ENCODE peak calls at places on chromosomes 5 and 9, in five cellular contexts. One of them, this sample, is unnamed.
A peak's percentile ranks its signal among the peaks of the same experiment; 100 is the strongest.

GRCh38 chr5:93342563-93343061 is 238.4 kb downstream of the NR2F1-AS1 start:
- DNase-seq in astrocyte of the cerebellum: no peak
- DNase-seq in left ventricle myocardium inferior: no peak
- DNase-seq in pancreas: no peak
- DNase-seq in cardiac fibroblast: no peak
- DNase-seq in this sample: no peak

GRCh38 chr5:57499262-57500050 is 16.8 kb upstream of the ACTBL2 start:
- DNase-seq in astrocyte of the cerebellum: peak; percentile 42
- DNase-seq in left ventricle myocardium inferior: no peak
- DNase-seq in pancreas: no peak
- DNase-seq in cardiac fibroblast: peak; percentile 89
- DNase-seq in this sample: peak; percentile 69

GRCh38 chr9:20811872-20812271 is 127.8 kb downstream of the FOCAD start:
- DNase-seq in left ventricle myocardium inferior: no peak
- DNase-seq in cardiac fibroblast: no peak
- DNase-seq in astrocyte of the cerebellum: no peak
- DNase-seq in pancreas: no peak
- DNase-seq in this sample: peak; percentile 14

GRCh38 chr9:134495881-134496412 is 145.7 kb upstream of the COL5A1 start:
- DNase-seq in astrocyte of the cerebellum: no peak
- DNase-seq in cardiac fibroblast: no peak
- DNase-seq in pancreas: no peak
- DNase-seq in left ventricle myocardium inferior: no peak
- DNase-seq in this sample: no peak

GRCh38 chr9:117555964-117556629 is 141.2 kb upstream of the ASTN2 start:
- DNase-seq in astrocyte of the cerebellum: peak; percentile 8
- DNase-seq in left ventricle myocardium inferior: peak; percentile 22
- DNase-seq in pancreas: peak; percentile 65
- DNase-seq in cardiac fibroblast: peak; percentile 11
- DNase-seq in this sample: peak; percentile 79

GRCh38 chr5:80761176-80761575 is 106.4 kb upstream of the DHFR start:
- DNase-seq in astrocyte of the cerebellum: no peak
- DNase-seq in cardiac fibroblast: no peak
- DNase-seq in pancreas: no peak
- DNase-seq in left ventricle myocardium inferior: no peak
- DNase-seq in this sample: no peak

GRCh38 chr5:76689321-76690026 is 26.5 kb upstream of the F2R start:
- DNase-seq in astrocyte of the cerebellum: peak; percentile 88
- DNase-seq in cardiac fibroblast: peak; percentile 92
- DNase-seq in pancreas: no peak
- DNase-seq in left ventricle myocardium inferior: no peak
- DNase-seq in this sample: peak; percentile 57

GRCh38 chr9:5453673-5454072 is 3.3 kb downstream of the CD274 start:
- DNase-seq in astrocyte of the cerebellum: no peak
- DNase-seq in pancreas: no peak
- DNase-seq in left ventricle myocardium inferior: no peak
- DNase-seq in cardiac fibroblast: peak; percentile 58
- DNase-seq in this sample: no peak

GRCh38 chr5:54273715-54274114 is 36.7 kb downstream of the ARL15 start:
- DNase-seq in cardiac fibroblast: no peak
- DNase-seq in astrocyte of the cerebellum: no peak
- DNase-seq in pancreas: no peak
- DNase-seq in left ventricle myocardium inferior: no peak
- DNase-seq in this sample: no peak

GRCh38 chr9:99449726-99450125 is 227.6 kb downstream of the SEC61B start:
- DNase-seq in cardiac fibroblast: no peak
- DNase-seq in pancreas: no peak
- DNase-seq in left ventricle myocardium inferior: no peak
- DNase-seq in astrocyte of the cerebellum: no peak
- DNase-seq in this sample: no peak

GRCh38 chr9:136857606-136858412 is 5.7 kb downstream of the MAMDC4 start:
- DNase-seq in cardiac fibroblast: no peak
- DNase-seq in astrocyte of the cerebellum: no peak
- DNase-seq in left ventricle myocardium inferior: peak; percentile 14
- DNase-seq in pancreas: peak; percentile 75
- DNase-seq in this sample: no peak

GRCh38 chr9:121735065-121735791 is 83.8 kb downstream of the DAB2IP start:
- DNase-seq in pancreas: no peak
- DNase-seq in left ventricle myocardium inferior: no peak
- DNase-seq in cardiac fibroblast: peak; percentile 63
- DNase-seq in astrocyte of the cerebellum: peak; percentile 73
- DNase-seq in this sample: peak; percentile 73

GRCh38 chr9:21104787-21105186 is 27.0 kb upstream of the IFNB1 start:
- DNase-seq in astrocyte of the cerebellum: no peak
- DNase-seq in cardiac fibroblast: no peak
- DNase-seq in left ventricle myocardium inferior: no peak
- DNase-seq in pancreas: no peak
- DNase-seq in this sample: no peak

GRCh38 chr5:72433520-72433919 is 73.7 kb downstream of the ZNF366 start:
- DNase-seq in cardiac fibroblast: peak; percentile 33
- DNase-seq in left ventricle myocardium inferior: no peak
- DNase-seq in astrocyte of the cerebellum: no peak
- DNase-seq in pancreas: no peak
- DNase-seq in this sample: peak; percentile 47

GRCh38 chr9:69254223-69254622 is 70.8 kb upstream of the ENTREP1 start:
- DNase-seq in left ventricle myocardium inferior: no peak
- DNase-seq in astrocyte of the cerebellum: no peak
- DNase-seq in cardiac fibroblast: no peak
- DNase-seq in pancreas: no peak
- DNase-seq in this sample: no peak

GRCh38 chr9:8456327-8456726 is 656.7 kb upstream of the DMAC1 start:
- DNase-seq in cardiac fibroblast: peak; percentile 23
- DNase-seq in astrocyte of the cerebellum: no peak
- DNase-seq in pancreas: no peak
- DNase-seq in left ventricle myocardium inferior: no peak
- DNase-seq in this sample: peak; percentile 21

GRCh38 chr9:128995791-128996190 is 32.3 kb downstream of the SH3GLB2 start:
- DNase-seq in left ventricle myocardium inferior: no peak
- DNase-seq in astrocyte of the cerebellum: no peak
- DNase-seq in pancreas: no peak
- DNase-seq in cardiac fibroblast: peak; percentile 77
- DNase-seq in this sample: no peak

GRCh38 chr5:174599992-174600391 is 124.4 kb upstream of the MSX2 start:
- DNase-seq in pancreas: no peak
- DNase-seq in left ventricle myocardium inferior: no peak
- DNase-seq in astrocyte of the cerebellum: no peak
- DNase-seq in cardiac fibroblast: no peak
- DNase-seq in this sample: no peak

GRCh38 chr5:148687427-148687826 is 33.1 kb upstream of the HTR4 start:
- DNase-seq in left ventricle myocardium inferior: no peak
- DNase-seq in cardiac fibroblast: peak; percentile 21
- DNase-seq in pancreas: no peak
- DNase-seq in astrocyte of the cerebellum: no peak
- DNase-seq in this sample: peak; percentile 78

GRCh38 chr9:110316255-110316921 is 21.3 kb downstream of the TXNDC8 start:
- DNase-seq in astrocyte of the cerebellum: no peak
- DNase-seq in cardiac fibroblast: peak; percentile 30
- DNase-seq in pancreas: no peak
- DNase-seq in left ventricle myocardium inferior: no peak
- DNase-seq in this sample: no peak

GRCh38 chr5:181188700-181189362 is 16.2 kb downstream of the TRIM7 start:
- DNase-seq in left ventricle myocardium inferior: peak; percentile 57
- DNase-seq in astrocyte of the cerebellum: peak; percentile 50
- DNase-seq in pancreas: peak; percentile 63
- DNase-seq in cardiac fibroblast: peak; percentile 85
- DNase-seq in this sample: peak; percentile 91

GRCh38 chr9:37555786-37556185 is 20.4 kb downstream of the FBXO10 start:
- DNase-seq in pancreas: no peak
- DNase-seq in astrocyte of the cerebellum: peak; percentile 53
- DNase-seq in left ventricle myocardium inferior: no peak
- DNase-seq in cardiac fibroblast: peak; percentile 5
- DNase-seq in this sample: no peak

GRCh38 chr5:54037205-54037604 is 273.2 kb downstream of the ARL15 start:
- DNase-seq in astrocyte of the cerebellum: no peak
- DNase-seq in cardiac fibroblast: no peak
- DNase-seq in left ventricle myocardium inferior: no peak
- DNase-seq in pancreas: no peak
- DNase-seq in this sample: no peak

GRCh38 chr9:122426723-122427122 is 51.0 kb downstream of the OR1J1 start:
- DNase-seq in pancreas: no peak
- DNase-seq in left ventricle myocardium inferior: no peak
- DNase-seq in astrocyte of the cerebellum: no peak
- DNase-seq in cardiac fibroblast: peak; percentile 84
- DNase-seq in this sample: no peak

GRCh38 chr5:176545388-176545736 is 3.8 kb upstream of the CDHR2 start:
- DNase-seq in pancreas: no peak
- DNase-seq in cardiac fibroblast: no peak
- DNase-seq in left ventricle myocardium inferior: no peak
- DNase-seq in astrocyte of the cerebellum: no peak
- DNase-seq in this sample: no peak

GRCh38 chr9:136663311-136663679 is 579 bp downstream of the EGFL7 start:
- DNase-seq in left ventricle myocardium inferior: no peak
- DNase-seq in pancreas: no peak
- DNase-seq in astrocyte of the cerebellum: no peak
- DNase-seq in cardiac fibroblast: no peak
- DNase-seq in this sample: no peak

GRCh38 chr9:20692554-20692953 is 8.5 kb downstream of the FOCAD start:
- DNase-seq in left ventricle myocardium inferior: no peak
- DNase-seq in cardiac fibroblast: no peak
- DNase-seq in pancreas: no peak
- DNase-seq in astrocyte of the cerebellum: no peak
- DNase-seq in this sample: no peak

GRCh38 chr9:126591922-126592321 is 21.8 kb upstream of the LMX1B start:
- DNase-seq in pancreas: no peak
- DNase-seq in left ventricle myocardium inferior: no peak
- DNase-seq in cardiac fibroblast: no peak
- DNase-seq in astrocyte of the cerebellum: no peak
- DNase-seq in this sample: no peak

GRCh38 chr9:129481824-129482511 is 138.9 kb downstream of the C9orf50 start:
- DNase-seq in pancreas: peak; percentile 49
- DNase-seq in cardiac fibroblast: peak; percentile 67
- DNase-seq in astrocyte of the cerebellum: no peak
- DNase-seq in left ventricle myocardium inferior: peak; percentile 62
- DNase-seq in this sample: peak; percentile 38

GRCh38 chr9:34072868-34073590 is 24.3 kb upstream of the UBAP2 start:
- DNase-seq in pancreas: peak; percentile 63
- DNase-seq in cardiac fibroblast: peak; percentile 81
- DNase-seq in astrocyte of the cerebellum: peak; percentile 81
- DNase-seq in left ventricle myocardium inferior: no peak
- DNase-seq in this sample: peak; percentile 80

GRCh38 chr5:5182508-5183191 is 42.5 kb downstream of the ADAMTS16 start:
- DNase-seq in left ventricle myocardium inferior: no peak
- DNase-seq in astrocyte of the cerebellum: no peak
- DNase-seq in cardiac fibroblast: no peak
- DNase-seq in pancreas: no peak
- DNase-seq in this sample: no peak

GRCh38 chr5:9015937-9016270 is 530.0 kb downstream of the SEMA5A start:
- DNase-seq in pancreas: no peak
- DNase-seq in left ventricle myocardium inferior: no peak
- DNase-seq in cardiac fibroblast: peak; percentile 29
- DNase-seq in astrocyte of the cerebellum: no peak
- DNase-seq in this sample: no peak

GRCh38 chr9:134800791-134801339 is 79.7 kb upstream of the FCN2 start:
- DNase-seq in cardiac fibroblast: no peak
- DNase-seq in pancreas: no peak
- DNase-seq in left ventricle myocardium inferior: peak; percentile 59
- DNase-seq in astrocyte of the cerebellum: no peak
- DNase-seq in this sample: no peak

GRCh38 chr9:124139001-124139400 is 118.7 kb upstream of the NEK6 start:
- DNase-seq in left ventricle myocardium inferior: no peak
- DNase-seq in astrocyte of the cerebellum: no peak
- DNase-seq in pancreas: no peak
- DNase-seq in cardiac fibroblast: peak; percentile 91
- DNase-seq in this sample: peak; percentile 11

GRCh38 chr5:150571836-150572235 is 63.9 kb downstream of the NDST1 start:
- DNase-seq in pancreas: no peak
- DNase-seq in left ventricle myocardium inferior: no peak
- DNase-seq in astrocyte of the cerebellum: no peak
- DNase-seq in cardiac fibroblast: no peak
- DNase-seq in this sample: no peak

GRCh38 chr5:150575745-150576448 is 64.6 kb upstream of the SYNPO start:
- DNase-seq in cardiac fibroblast: no peak
- DNase-seq in pancreas: no peak
- DNase-seq in astrocyte of the cerebellum: no peak
- DNase-seq in left ventricle myocardium inferior: no peak
- DNase-seq in this sample: no peak

GRCh38 chr5:150574818-150575537 is 65.5 kb upstream of the SYNPO start:
- DNase-seq in left ventricle myocardium inferior: no peak
- DNase-seq in cardiac fibroblast: no peak
- DNase-seq in pancreas: no peak
- DNase-seq in astrocyte of the cerebellum: no peak
- DNase-seq in this sample: no peak

GRCh38 chr5:150573216-150573615 is 65.3 kb downstream of the NDST1 start:
- DNase-seq in cardiac fibroblast: no peak
- DNase-seq in left ventricle myocardium inferior: no peak
- DNase-seq in pancreas: no peak
- DNase-seq in astrocyte of the cerebellum: no peak
- DNase-seq in this sample: no peak

GRCh38 chr5:150573867-150574817 is 66.2 kb downstream of the NDST1 start:
- DNase-seq in cardiac fibroblast: no peak
- DNase-seq in pancreas: no peak
- DNase-seq in astrocyte of the cerebellum: no peak
- DNase-seq in left ventricle myocardium inferior: no peak
- DNase-seq in this sample: no peak
- TF ChIP-seq CTCF in cardiac fibroblast: peak; percentile 10
- TF ChIP-seq CTCF in pancreas: no peak
- TF ChIP-seq CTCF in astrocyte of the cerebellum: peak; percentile 9
- TF ChIP-seq CTCF in left ventricle myocardium inferior: no peak
- TF ChIP-seq CTCF in this sample: no peak

GRCh38 chr9:92029553-92029952 is 79.5 kb upstream of the ROR2 start:
- DNase-seq in pancreas: no peak
- DNase-seq in astrocyte of the cerebellum: no peak
- DNase-seq in cardiac fibroblast: no peak
- DNase-seq in left ventricle myocardium inferior: no peak
- DNase-seq in this sample: no peak
- TF ChIP-seq CTCF in pancreas: no peak
- TF ChIP-seq CTCF in astrocyte of the cerebellum: peak; percentile 32
- TF ChIP-seq CTCF in cardiac fibroblast: no peak
- TF ChIP-seq CTCF in left ventricle myocardium inferior: no peak
- TF ChIP-seq CTCF in this sample: no peak

GRCh38 chr9:18173923-18174322 is 300.0 kb upstream of the ADAMTSL1 start:
- DNase-seq in left ventricle myocardium inferior: no peak
- DNase-seq in astrocyte of the cerebellum: no peak
- DNase-seq in pancreas: no peak
- DNase-seq in cardiac fibroblast: no peak
- DNase-seq in this sample: no peak
- TF ChIP-seq CTCF in left ventricle myocardium inferior: no peak
- TF ChIP-seq CTCF in astrocyte of the cerebellum: no peak
- TF ChIP-seq CTCF in pancreas: no peak
- TF ChIP-seq CTCF in cardiac fibroblast: no peak
- TF ChIP-seq CTCF in this sample: no peak

GRCh38 chr9:85268024-85268610 is 473.6 kb downstream of the AGTPBP1 start:
- DNase-seq in left ventricle myocardium inferior: no peak
- DNase-seq in pancreas: no peak
- DNase-seq in cardiac fibroblast: no peak
- DNase-seq in astrocyte of the cerebellum: no peak
- DNase-seq in this sample: no peak
- TF ChIP-seq CTCF in left ventricle myocardium inferior: no peak
- TF ChIP-seq CTCF in pancreas: no peak
- TF ChIP-seq CTCF in cardiac fibroblast: no peak
- TF ChIP-seq CTCF in astrocyte of the cerebellum: no peak
- TF ChIP-seq CTCF in this sample: no peak

GRCh38 chr9:131552030-131552429 is 6.7 kb downstream of the PRRT1B start:
- DNase-seq in left ventricle myocardium inferior: no peak
- DNase-seq in cardiac fibroblast: no peak
- DNase-seq in astrocyte of the cerebellum: no peak
- DNase-seq in pancreas: no peak
- DNase-seq in this sample: no peak
- TF ChIP-seq CTCF in left ventricle myocardium inferior: no peak
- TF ChIP-seq CTCF in cardiac fibroblast: no peak
- TF ChIP-seq CTCF in astrocyte of the cerebellum: no peak
- TF ChIP-seq CTCF in pancreas: no peak
- TF ChIP-seq CTCF in this sample: no peak

This sample was measured in MCF 10A.